ENCODE peak calls at places on chromosomes 13 and 19, in nine cellular contexts. One of them, this sample, is unnamed.

GRCh38 chr19:843180-843835 is 2.5 kb downstream of the PRTN3 start:
- DNase-seq in ovary: no peak
- DNase-seq in activated B cell treated with CpG ODN at 0.5 μM for 24 hours: no peak
- DNase-seq in colonic mucosa: no peak
- DNase-seq in astrocyte of the spinal cord: no peak
- DNase-seq in left ventricle myocardium inferior: no peak
- DNase-seq in DND-41: no peak
- DNase-seq in lower leg skin: no peak
- DNase-seq in endothelial cell of umbilical vein: no peak
- DNase-seq in this sample: no peak

GRCh38 chr19:3636962-3637361 is 10.4 kb upstream of the CACTIN start:
- DNase-seq in ovary: no peak
- DNase-seq in activated B cell treated with CpG ODN at 0.5 μM for 24 hours: no peak
- DNase-seq in colonic mucosa: no peak
- DNase-seq in astrocyte of the spinal cord: no peak
- DNase-seq in left ventricle myocardium inferior: no peak
- DNase-seq in DND-41: no peak
- DNase-seq in lower leg skin: no peak
- DNase-seq in endothelial cell of umbilical vein: no peak
- DNase-seq in this sample: no peak

GRCh38 chr13:40764587-40765403 is 6.2 kb downstream of the MRPS31 start:
- DNase-seq in ovary: no peak
- DNase-seq in activated B cell treated with CpG ODN at 0.5 μM for 24 hours: no peak
- DNase-seq in colonic mucosa: no peak
- DNase-seq in astrocyte of the spinal cord: peak
- DNase-seq in left ventricle myocardium inferior: no peak
- DNase-seq in DND-41: peak
- DNase-seq in lower leg skin: no peak
- DNase-seq in endothelial cell of umbilical vein: no peak
- DNase-seq in this sample: no peak

GRCh38 chr19:35042056-35042730 is 672 bp downstream of the HPN start:
- DNase-seq in ovary: peak
- DNase-seq in activated B cell treated with CpG ODN at 0.5 μM for 24 hours: no peak
- DNase-seq in colonic mucosa: no peak
- DNase-seq in astrocyte of the spinal cord: no peak
- DNase-seq in left ventricle myocardium inferior: no peak
- DNase-seq in DND-41: no peak
- DNase-seq in lower leg skin: no peak
- DNase-seq in endothelial cell of umbilical vein: no peak
- DNase-seq in this sample: no peak

GRCh38 chr13:73657821-73658540 is 476.2 kb downstream of the KLF12 start:
- DNase-seq in ovary: no peak
- DNase-seq in activated B cell treated with CpG ODN at 0.5 μM for 24 hours: no peak
- DNase-seq in colonic mucosa: peak
- DNase-seq in astrocyte of the spinal cord: peak
- DNase-seq in left ventricle myocardium inferior: peak
- DNase-seq in DND-41: no peak
- DNase-seq in lower leg skin: no peak
- DNase-seq in endothelial cell of umbilical vein: no peak
- DNase-seq in this sample: no peak

GRCh38 chr13:59112375-59112774 is 1051.4 kb downstream of the DIAPH3 start:
- DNase-seq in ovary: no peak
- DNase-seq in activated B cell treated with CpG ODN at 0.5 μM for 24 hours: no peak
- DNase-seq in colonic mucosa: no peak
- DNase-seq in astrocyte of the spinal cord: peak
- DNase-seq in left ventricle myocardium inferior: no peak
- DNase-seq in DND-41: no peak
- DNase-seq in lower leg skin: no peak
- DNase-seq in endothelial cell of umbilical vein: peak
- DNase-seq in this sample: no peak

GRCh38 chr19:5207806-5208205 is 132.8 kb downstream of the PTPRS start:
- DNase-seq in ovary: no peak
- DNase-seq in activated B cell treated with CpG ODN at 0.5 μM for 24 hours: no peak
- DNase-seq in colonic mucosa: no peak
- DNase-seq in astrocyte of the spinal cord: no peak
- DNase-seq in left ventricle myocardium inferior: no peak
- DNase-seq in DND-41: no peak
- DNase-seq in lower leg skin: no peak
- DNase-seq in endothelial cell of umbilical vein: no peak
- DNase-seq in this sample: no peak

GRCh38 chr13:76832258-76832988 is 53.8 kb downstream of the KCTD12 start:
- DNase-seq in ovary: no peak
- DNase-seq in activated B cell treated with CpG ODN at 0.5 μM for 24 hours: no peak
- DNase-seq in colonic mucosa: no peak
- DNase-seq in astrocyte of the spinal cord: no peak
- DNase-seq in left ventricle myocardium inferior: no peak
- DNase-seq in DND-41: no peak
- DNase-seq in lower leg skin: no peak
- DNase-seq in endothelial cell of umbilical vein: no peak
- DNase-seq in this sample: no peak

GRCh38 chr13:78596701-78597550 is 6.4 kb downstream of the POU4F1 start:
- DNase-seq in ovary: no peak
- DNase-seq in activated B cell treated with CpG ODN at 0.5 μM for 24 hours: no peak
- DNase-seq in colonic mucosa: no peak
- DNase-seq in astrocyte of the spinal cord: no peak
- DNase-seq in left ventricle myocardium inferior: no peak
- DNase-seq in DND-41: no peak
- DNase-seq in lower leg skin: no peak
- DNase-seq in endothelial cell of umbilical vein: no peak
- DNase-seq in this sample: no peak

GRCh38 chr19:14979136-14979497 is 547 bp downstream of the SLC1A6 start:
- DNase-seq in ovary: no peak
- DNase-seq in activated B cell treated with CpG ODN at 0.5 μM for 24 hours: no peak
- DNase-seq in colonic mucosa: no peak
- DNase-seq in astrocyte of the spinal cord: no peak
- DNase-seq in left ventricle myocardium inferior: no peak
- DNase-seq in DND-41: no peak
- DNase-seq in lower leg skin: peak
- DNase-seq in endothelial cell of umbilical vein: no peak
- DNase-seq in this sample: no peak

GRCh38 chr19:2394054-2394668 is 33.2 kb downstream of the TIMM13 start:
- DNase-seq in ovary: no peak
- DNase-seq in activated B cell treated with CpG ODN at 0.5 μM for 24 hours: no peak
- DNase-seq in colonic mucosa: peak
- DNase-seq in astrocyte of the spinal cord: no peak
- DNase-seq in left ventricle myocardium inferior: no peak
- DNase-seq in DND-41: no peak
- DNase-seq in lower leg skin: no peak
- DNase-seq in endothelial cell of umbilical vein: no peak
- DNase-seq in this sample: no peak

GRCh38 chr13:71316964-71317363 is 550.0 kb downstream of the DACH1 start:
- DNase-seq in ovary: no peak
- DNase-seq in activated B cell treated with CpG ODN at 0.5 μM for 24 hours: no peak
- DNase-seq in colonic mucosa: no peak
- DNase-seq in astrocyte of the spinal cord: no peak
- DNase-seq in left ventricle myocardium inferior: no peak
- DNase-seq in DND-41: no peak
- DNase-seq in lower leg skin: no peak
- DNase-seq in endothelial cell of umbilical vein: no peak
- DNase-seq in this sample: no peak

DNA sequence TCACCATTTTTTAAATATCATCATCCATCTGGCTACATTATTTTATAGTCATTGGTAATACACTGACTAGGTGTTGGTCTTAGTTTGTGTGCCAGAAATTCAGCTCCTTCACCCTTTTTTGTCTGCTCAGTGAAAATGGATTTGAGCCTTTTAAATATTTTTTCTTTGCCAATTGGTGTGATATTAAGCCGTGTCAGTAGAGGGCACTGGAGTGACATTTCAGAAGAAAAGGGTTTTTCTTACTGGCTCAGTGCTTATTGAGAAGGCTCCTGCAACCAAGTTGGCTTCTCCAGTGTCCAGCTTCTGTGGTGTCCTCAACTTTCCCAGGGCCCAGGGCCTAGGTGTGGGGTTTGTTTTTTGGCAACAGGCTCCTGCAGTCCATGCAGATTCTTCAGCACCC is 546.6 kb downstream of the DACH1 start:
- DNase-seq in ovary: no peak
- DNase-seq in activated B cell treated with CpG ODN at 0.5 μM for 24 hours: no peak
- DNase-seq in colonic mucosa: peak
- DNase-seq in astrocyte of the spinal cord: peak
- DNase-seq in left ventricle myocardium inferior: no peak
- DNase-seq in DND-41: peak
- DNase-seq in lower leg skin: no peak
- DNase-seq in endothelial cell of umbilical vein: peak
- DNase-seq in this sample: no peak
- TF ChIP-seq CTCF in ovary: no peak
- TF ChIP-seq CTCF in activated B cell treated with CpG ODN at 0.5 μM for 24 hours: no peak
- TF ChIP-seq CTCF in colonic mucosa: peak
- TF ChIP-seq CTCF in astrocyte of the spinal cord: peak
- TF ChIP-seq CTCF in left ventricle myocardium inferior: no peak
- TF ChIP-seq CTCF in DND-41: peak
- TF ChIP-seq CTCF in lower leg skin: no peak
- TF ChIP-seq CTCF in endothelial cell of umbilical vein: peak
- TF ChIP-seq CTCF in this sample: no peak

GRCh38 chr13:44649834-44650233 is 73.7 kb upstream of the TSC22D1 start:
- DNase-seq in ovary: no peak
- DNase-seq in activated B cell treated with CpG ODN at 0.5 μM for 24 hours: no peak
- DNase-seq in colonic mucosa: no peak
- DNase-seq in astrocyte of the spinal cord: no peak
- DNase-seq in left ventricle myocardium inferior: no peak
- DNase-seq in DND-41: no peak
- DNase-seq in lower leg skin: no peak
- DNase-seq in endothelial cell of umbilical vein: no peak
- DNase-seq in this sample: no peak

GRCh38 chr13:44649118-44649455 is 73.0 kb upstream of the TSC22D1 start:
- DNase-seq in ovary: no peak
- DNase-seq in activated B cell treated with CpG ODN at 0.5 μM for 24 hours: no peak
- DNase-seq in colonic mucosa: no peak
- DNase-seq in astrocyte of the spinal cord: no peak
- DNase-seq in left ventricle myocardium inferior: no peak
- DNase-seq in DND-41: no peak
- DNase-seq in lower leg skin: no peak
- DNase-seq in endothelial cell of umbilical vein: no peak
- DNase-seq in this sample: no peak

GRCh38 chr13:44651209-44651608 is 75.1 kb upstream of the TSC22D1 start:
- DNase-seq in ovary: no peak
- DNase-seq in activated B cell treated with CpG ODN at 0.5 μM for 24 hours: no peak
- DNase-seq in colonic mucosa: no peak
- DNase-seq in astrocyte of the spinal cord: no peak
- DNase-seq in left ventricle myocardium inferior: no peak
- DNase-seq in DND-41: no peak
- DNase-seq in lower leg skin: no peak
- DNase-seq in endothelial cell of umbilical vein: no peak
- DNase-seq in this sample: no peak

GRCh38 chr13:44646044-44646443 is 69.9 kb upstream of the TSC22D1 start:
- DNase-seq in ovary: no peak
- DNase-seq in activated B cell treated with CpG ODN at 0.5 μM for 24 hours: no peak
- DNase-seq in colonic mucosa: no peak
- DNase-seq in astrocyte of the spinal cord: no peak
- DNase-seq in left ventricle myocardium inferior: no peak
- DNase-seq in DND-41: no peak
- DNase-seq in lower leg skin: no peak
- DNase-seq in endothelial cell of umbilical vein: no peak
- DNase-seq in this sample: no peak

DNA sequence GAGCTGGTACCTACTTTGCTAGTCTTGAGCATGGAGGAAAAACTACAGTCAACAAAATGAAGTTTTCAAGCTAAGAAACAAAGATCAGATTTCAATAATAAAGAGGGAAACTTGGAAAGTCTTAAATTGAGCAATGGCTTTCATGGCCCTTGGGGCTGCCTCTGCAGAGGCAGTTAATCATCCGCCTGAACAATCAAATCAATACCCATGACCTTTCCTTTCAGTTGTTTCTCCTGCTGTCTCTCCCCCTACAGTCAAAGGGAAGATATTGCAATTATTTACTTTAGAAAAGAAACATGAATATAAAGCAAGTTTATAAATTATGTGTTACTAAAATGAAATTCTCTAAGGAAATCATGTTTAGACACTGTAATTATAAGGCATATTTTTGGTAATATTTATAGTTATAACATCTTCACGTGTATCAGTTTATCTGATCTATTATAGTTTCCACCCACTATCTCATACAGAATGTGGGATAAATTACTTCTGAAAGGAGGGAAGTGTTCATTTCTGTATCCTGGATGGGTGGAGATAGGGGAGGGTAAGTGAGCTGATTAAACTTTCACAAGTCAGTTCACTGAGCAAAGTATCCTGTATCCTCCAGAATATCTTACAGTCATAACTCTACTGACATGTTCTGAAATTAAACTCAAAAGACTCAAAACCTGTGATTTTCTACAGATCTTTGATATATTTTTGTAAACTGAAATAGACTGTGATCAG is 72.4 kb upstream of the TSC22D1 start:
- DNase-seq in ovary: no peak
- DNase-seq in activated B cell treated with CpG ODN at 0.5 μM for 24 hours: no peak
- DNase-seq in colonic mucosa: no peak
- DNase-seq in astrocyte of the spinal cord: no peak
- DNase-seq in left ventricle myocardium inferior: no peak
- DNase-seq in DND-41: no peak
- DNase-seq in lower leg skin: no peak
- DNase-seq in endothelial cell of umbilical vein: peak
- DNase-seq in this sample: no peak
- TF ChIP-seq CTCF in ovary: no peak
- TF ChIP-seq CTCF in activated B cell treated with CpG ODN at 0.5 μM for 24 hours: no peak
- TF ChIP-seq CTCF in colonic mucosa: no peak
- TF ChIP-seq CTCF in astrocyte of the spinal cord: peak
- TF ChIP-seq CTCF in left ventricle myocardium inferior: peak
- TF ChIP-seq CTCF in DND-41: peak
- TF ChIP-seq CTCF in lower leg skin: no peak
- TF ChIP-seq CTCF in endothelial cell of umbilical vein: peak
- TF ChIP-seq CTCF in this sample: peak

GRCh38 chr19:16441661-16442071 is 30.1 kb downstream of the EPS15L1 start:
- DNase-seq in ovary: no peak
- DNase-seq in activated B cell treated with CpG ODN at 0.5 μM for 24 hours: no peak
- DNase-seq in colonic mucosa: peak
- DNase-seq in astrocyte of the spinal cord: no peak
- DNase-seq in left ventricle myocardium inferior: no peak
- DNase-seq in DND-41: no peak
- DNase-seq in lower leg skin: no peak
- DNase-seq in endothelial cell of umbilical vein: peak
- DNase-seq in this sample: no peak
- TF ChIP-seq CTCF in ovary: no peak
- TF ChIP-seq CTCF in activated B cell treated with CpG ODN at 0.5 μM for 24 hours: no peak
- TF ChIP-seq CTCF in colonic mucosa: peak
- TF ChIP-seq CTCF in astrocyte of the spinal cord: peak
- TF ChIP-seq CTCF in left ventricle myocardium inferior: peak
- TF ChIP-seq CTCF in DND-41: peak
- TF ChIP-seq CTCF in lower leg skin: no peak
- TF ChIP-seq CTCF in endothelial cell of umbilical vein: peak
- TF ChIP-seq CTCF in this sample: no peak

GRCh38 chr19:8028951-8029491 is 23.5 kb upstream of the CCL25 start:
- DNase-seq in ovary: no peak
- DNase-seq in activated B cell treated with CpG ODN at 0.5 μM for 24 hours: no peak
- DNase-seq in colonic mucosa: no peak
- DNase-seq in astrocyte of the spinal cord: no peak
- DNase-seq in left ventricle myocardium inferior: no peak
- DNase-seq in DND-41: no peak
- DNase-seq in lower leg skin: no peak
- DNase-seq in endothelial cell of umbilical vein: no peak
- DNase-seq in this sample: no peak
- TF ChIP-seq CTCF in ovary: no peak
- TF ChIP-seq CTCF in activated B cell treated with CpG ODN at 0.5 μM for 24 hours: no peak
- TF ChIP-seq CTCF in colonic mucosa: no peak
- TF ChIP-seq CTCF in astrocyte of the spinal cord: no peak
- TF ChIP-seq CTCF in left ventricle myocardium inferior: no peak
- TF ChIP-seq CTCF in DND-41: no peak
- TF ChIP-seq CTCF in lower leg skin: no peak
- TF ChIP-seq CTCF in endothelial cell of umbilical vein: no peak
- TF ChIP-seq CTCF in this sample: no peak